ENCODE peak calls at places on chromosome X, in four cellular contexts. E is progenitor cell of endocrine pancreas, C is transverse colon, V is cardiac fibroblast. H is an unnamed sample.

GRCh38 chrX:69027181-69028005 is 137.9 kb downstream of the PJA1 start:
- DNase-seq in E (no peak), V (peak), C (no peak), H (no peak)

GRCh38 chrX:16511776-16512400 is 138.1 kb upstream of the S100G start:
- DNase-seq in E (no peak), V (peak), C (no peak), H (no peak)

GRCh38 chrX:31266172-31267076 is 194.6 kb upstream of the FTHL17 start:
- DNase-seq in V (peak), C (peak), E (peak), H (no peak)

GRCh38 chrX:55908685-55909212 is 191.2 kb downstream of the RRAGB start:
- DNase-seq in V (peak), C (peak), E (no peak), H (no peak)

GRCh38 chrX:38800981-38801845 is at the start of gene MID1IP1:
- DNase-seq in E (peak), V (peak), C (peak), H (peak)

GRCh38 chrX:110204986-110205385 is 112.9 kb downstream of the AMMECR1 start:
- DNase-seq in E (no peak), C (no peak), V (peak), H (no peak)

GRCh38 chrX:9942086-9942485 is 25.1 kb upstream of the CLDN34 start:
- DNase-seq in C (peak), E (no peak), V (no peak), H (no peak)

GRCh38 chrX:3627579-3627978 is 85.9 kb downstream of the PRKX start:
- DNase-seq in C (no peak), V (no peak), E (no peak), H (no peak)

GRCh38 chrX:38561126-38561868 is at the start of gene TSPAN7:
- DNase-seq in E (peak), V (peak), C (peak), H (peak)

GRCh38 chrX:143648705-143649104 is 12.8 kb upstream of the SLITRK4 start:
- DNase-seq in E (no peak), C (no peak), V (peak), H (no peak)

GRCh38 chrX:71533850-71534515 is 1.1 kb downstream of the OGT start:
- DNase-seq in V (peak), C (peak), E (no peak), H (no peak)

GRCh38 chrX:77768787-77769186 is 17.2 kb downstream of the ATRX start:
- DNase-seq in C (no peak), V (no peak), E (no peak), H (no peak)

GRCh38 chrX:151488677-151489076 is 74.8 kb upstream of the PASD1 start:
- DNase-seq in C (no peak), V (no peak), E (no peak), H (no peak)

GRCh38 chrX:17519349-17519748 is 144.3 kb downstream of the NHS start:
- DNase-seq in C (peak), V (peak), E (no peak), H (no peak)

GRCh38 chrX:12947545-12948235 is 27.2 kb upstream of the TMSB4X start:
- DNase-seq in V (no peak), C (no peak), E (no peak), H (no peak)

GRCh38 chrX:101659601-101660063 is at the start of gene ARMCX2:
- DNase-seq in C (peak), E (no peak), V (peak), H (peak)

GRCh38 chrX:149004936-149005335 is 500.2 kb downstream of the IDS start:
- DNase-seq in E (no peak), C (no peak), V (no peak), H (no peak)

GRCh38 chrX:54934890-54935289 is 14.3 kb downstream of the TRO start:
- DNase-seq in V (no peak), C (no peak), E (no peak), H (no peak)

GRCh38 chrX:13398073-13398823 is 78.4 kb upstream of the ATXN3L start:
- DNase-seq in E (no peak), V (peak), C (peak), H (no peak)

GRCh38 chrX:73916931-73917657 is 354.1 kb downstream of the CHIC1 start:
- DNase-seq in C (no peak), V (peak), E (no peak), H (no peak)

DNA sequence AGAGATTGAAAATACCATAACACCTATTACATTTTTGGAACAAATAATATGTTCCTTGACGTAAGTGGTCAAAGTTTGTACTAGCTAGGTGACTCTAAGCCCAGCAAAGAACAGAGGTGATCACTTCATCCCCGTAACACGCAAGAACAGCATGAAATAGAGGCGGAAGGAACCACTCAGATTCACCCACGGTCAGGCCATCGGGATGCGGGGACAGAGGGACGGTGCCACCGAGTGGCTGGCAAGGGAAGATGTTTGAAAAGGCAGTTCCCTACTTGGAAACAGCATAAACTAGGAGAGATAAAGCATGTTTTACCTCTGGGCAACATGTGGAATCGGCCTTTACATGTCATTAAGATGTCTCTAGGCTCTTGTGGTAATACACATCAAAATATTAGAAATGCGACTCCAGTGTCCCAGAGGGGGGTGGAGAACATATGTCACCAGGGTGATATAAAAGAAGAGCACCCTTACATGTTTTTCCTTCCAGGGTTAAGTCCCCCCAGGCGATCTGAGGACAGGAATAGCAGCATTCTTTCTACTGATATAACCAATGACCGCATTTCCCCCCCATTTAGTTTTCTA is 84.0 kb downstream of the PHKA2 start:
- DNase-seq in V (peak), E (no peak), C (no peak), H (peak)
- TF ChIP-seq CTCF in V (peak), E (peak), C (no peak), H (peak)

GRCh38 chrX:49282647-49283011 is 13.0 kb downstream of the PPP1R3F start:
- DNase-seq in C (no peak), V (peak), E (no peak), H (no peak)
- TF ChIP-seq CTCF in C (no peak), V (peak), E (no peak), H (peak)

DNA sequence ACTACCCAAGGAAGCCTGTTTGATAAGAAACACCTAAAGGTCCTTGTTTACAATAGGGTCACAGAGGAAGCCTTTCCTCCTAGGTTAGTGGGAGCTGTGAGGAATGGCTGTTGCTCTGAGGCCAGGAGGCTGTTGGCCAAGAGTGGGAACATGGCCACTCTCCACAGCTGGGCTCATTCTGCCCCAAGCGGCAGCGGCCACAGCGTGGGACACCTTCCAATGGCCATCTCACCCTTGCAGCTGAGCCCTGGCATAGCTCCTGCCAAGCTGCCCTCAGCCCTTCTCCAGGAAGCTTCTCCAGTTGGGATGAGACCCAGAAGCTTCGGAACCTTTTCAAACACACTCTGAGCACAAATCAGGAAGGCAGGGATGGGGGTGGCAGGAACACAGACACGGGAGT is 111.8 kb upstream of the MAP3K15 start:
- DNase-seq in E (no peak), V (no peak), C (no peak), H (no peak)
- TF ChIP-seq CTCF in E (no peak), V (no peak), C (no peak), H (no peak)

GRCh38 chrX:50072110-50072509 is 128.7 kb downstream of the AKAP4 start:
- DNase-seq in E (no peak), V (no peak), C (no peak), H (no peak)
- TF ChIP-seq CTCF in E (no peak), V (no peak), C (no peak), H (no peak)

DNA sequence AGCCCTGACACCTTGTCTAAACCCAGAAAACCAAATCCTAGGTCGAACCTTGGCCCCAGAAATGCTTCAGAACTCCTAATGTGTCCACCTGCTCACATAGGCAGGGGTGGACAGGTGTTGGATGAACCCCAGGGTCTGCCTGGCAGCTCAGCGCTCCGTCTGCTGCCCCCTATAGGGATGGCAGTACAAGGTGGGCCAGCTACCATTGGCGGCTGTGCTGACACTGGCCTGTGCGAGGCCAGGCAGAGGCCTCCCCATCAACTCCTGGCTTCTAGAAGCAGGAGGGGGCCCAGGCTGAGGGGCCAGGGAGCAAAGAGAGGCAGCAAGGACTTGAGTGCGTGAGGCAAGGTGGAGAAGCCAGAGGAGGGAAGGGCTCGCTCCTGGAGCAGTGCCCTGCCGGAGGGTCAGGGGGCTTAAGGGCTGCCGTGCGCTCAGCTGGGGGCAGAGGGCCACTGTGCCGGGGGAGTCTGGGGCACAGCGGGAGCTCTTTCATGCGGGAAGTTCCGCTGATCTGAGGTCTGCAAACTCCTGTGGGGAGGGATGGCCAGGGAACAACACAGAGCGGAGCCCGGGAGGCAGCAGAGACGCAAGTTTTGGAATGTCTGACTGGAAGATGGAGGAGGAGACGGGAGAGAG is 20.6 kb downstream of the CCNQ start:
- DNase-seq in C (no peak), V (no peak), E (no peak), H (no peak)
- TF ChIP-seq CTCF in C (no peak), V (no peak), E (no peak), H (no peak)

GRCh38 chrX:121407627-121408026 is 360.2 kb downstream of the GLUD2 start:
- DNase-seq in E (no peak), C (no peak), V (no peak), H (no peak)
- TF ChIP-seq CTCF in E (no peak), C (no peak), V (no peak), H (no peak)

GRCh38 chrX:131762802-131763234 is 218.9 kb downstream of the OR13H1 start:
- DNase-seq in V (no peak), C (peak), E (no peak), H (no peak)
- TF ChIP-seq CTCF in V (no peak), C (no peak), E (no peak), H (no peak)

H was measured in D721Med.